ENCODE peak calls at places on chromosomes 16 and 17, in four cellular contexts. E is A549, S is HepG2, L is H1. Q is an unnamed sample.

GRCh38 chr17:19554393-19554792 is 20.7 kb downstream of the SLC47A1 start:
- DNase-seq in S (peak; percentile 34), E (no peak), L (no peak), Q (no peak)

GRCh38 chr16:53511403-53512280 is 8.6 kb upstream of the AKTIP start:
- DNase-seq in L (no peak), E (no peak), S (peak; percentile 98), Q (no peak)

GRCh38 chr16:56286819-56287218 is 95.5 kb downstream of the GNAO1 start:
- DNase-seq in E (no peak), L (no peak), S (no peak), Q (no peak)

GRCh38 chr16:12519986-12520385 is 283.7 kb downstream of the CPPED1 start:
- DNase-seq in S (no peak), E (no peak), L (no peak), Q (no peak)

GRCh38 chr17:29111816-29112499 is 68.2 kb downstream of the MYO18A start:
- DNase-seq in E (peak; percentile 73), L (peak; percentile 95), S (peak; percentile 41), Q (peak; percentile 70)

GRCh38 chr17:2691069-2691871 is 20.3 kb downstream of the CLUH start:
- DNase-seq in E (no peak), L (no peak), S (no peak), Q (no peak)

GRCh38 chr16:50692999-50693781 is at the start of gene NOD2:
- DNase-seq in S (no peak), L (peak; percentile 61), E (peak; percentile 51), Q (peak; percentile 41)

GRCh38 chr16:15672514-15673167 is 22.6 kb downstream of the NDE1 start:
- DNase-seq in S (peak; percentile 100), L (no peak), E (peak; percentile 84), Q (no peak)

GRCh38 chr16:638034-638543 is 2.0 kb upstream of the METTL26 start:
- DNase-seq in S (no peak), L (no peak), E (no peak), Q (no peak)

GRCh38 chr16:60241671-60242070 is 1507.6 kb upstream of the GOT2 start:
- DNase-seq in S (no peak), E (no peak), L (no peak), Q (no peak)

GRCh38 chr16:53219795-53220194 is 165.0 kb downstream of the CHD9 start:
- DNase-seq in S (no peak), L (no peak), E (no peak), Q (no peak)

GRCh38 chr17:57704448-57704847 is 40.7 kb downstream of the CCDC182 start:
- DNase-seq in E (no peak), S (no peak), L (peak; percentile 20), Q (no peak)

GRCh38 chr16:89861648-89862047 is 11.7 kb upstream of the TCF25 start:
- DNase-seq in S (no peak), L (no peak), E (no peak), Q (no peak)

GRCh38 chr16:89859809-89860075 is 13.7 kb upstream of the TCF25 start:
- DNase-seq in S (no peak), L (no peak), E (no peak), Q (no peak)

GRCh38 chr16:89858973-89859808 is 14.2 kb upstream of the TCF25 start:
- DNase-seq in S (no peak), E (no peak), L (no peak), Q (no peak)

GRCh38 chr16:89862732-89863131 is 10.7 kb upstream of the TCF25 start:
- DNase-seq in E (no peak), L (no peak), S (no peak), Q (no peak)

DNA sequence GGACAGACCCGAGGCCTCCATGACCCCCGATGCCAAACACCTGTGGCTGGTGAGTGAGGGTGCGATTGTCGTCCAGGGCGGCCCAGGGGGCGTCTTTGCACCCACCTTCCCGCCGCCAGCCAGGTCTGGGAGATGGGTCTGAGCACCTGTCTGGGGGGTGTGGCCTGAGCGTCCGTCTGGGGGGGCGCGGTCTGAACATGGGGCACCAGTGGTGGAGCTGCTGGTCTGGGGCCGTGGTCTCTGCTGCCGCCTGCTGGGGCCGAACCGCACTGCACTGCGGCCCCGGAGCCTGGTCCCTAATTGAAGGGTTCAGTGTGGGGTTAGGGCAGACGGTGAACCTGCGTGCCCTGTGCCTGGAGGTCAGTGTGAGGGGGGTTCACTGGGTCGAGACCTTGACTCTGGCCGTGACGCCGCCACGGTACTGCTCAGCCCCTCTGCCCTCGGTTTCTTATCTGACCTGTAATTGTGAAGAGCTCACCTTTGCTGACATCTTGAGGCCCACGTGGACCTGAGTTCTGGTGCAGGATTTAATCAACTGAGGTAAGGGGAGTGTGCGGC is 12.6 kb upstream of the TCF25 start:
- DNase-seq in E (peak; percentile 91), L (peak; percentile 97), S (peak; percentile 52), Q (peak; percentile 97)
- TF ChIP-seq PHF8 in E (no peak), L (no peak), S (peak; percentile 39), Q (no peak)

GRCh38 chr17:60149691-60150582 is at the start of gene CA4:
- DNase-seq in S (no peak), L (peak; percentile 74), E (peak; percentile 52), Q (peak; percentile 49)
- TF ChIP-seq PHF8 in S (no peak), L (peak; percentile 18), E (no peak), Q (no peak)

GRCh38 chr17:77119668-77120301 is 21.0 kb upstream of the SEC14L1 start:
- DNase-seq in L (no peak), S (peak; percentile 85), E (no peak), Q (no peak)
- TF ChIP-seq PHF8 in L (no peak), S (no peak), E (no peak), Q (no peak)

DNA sequence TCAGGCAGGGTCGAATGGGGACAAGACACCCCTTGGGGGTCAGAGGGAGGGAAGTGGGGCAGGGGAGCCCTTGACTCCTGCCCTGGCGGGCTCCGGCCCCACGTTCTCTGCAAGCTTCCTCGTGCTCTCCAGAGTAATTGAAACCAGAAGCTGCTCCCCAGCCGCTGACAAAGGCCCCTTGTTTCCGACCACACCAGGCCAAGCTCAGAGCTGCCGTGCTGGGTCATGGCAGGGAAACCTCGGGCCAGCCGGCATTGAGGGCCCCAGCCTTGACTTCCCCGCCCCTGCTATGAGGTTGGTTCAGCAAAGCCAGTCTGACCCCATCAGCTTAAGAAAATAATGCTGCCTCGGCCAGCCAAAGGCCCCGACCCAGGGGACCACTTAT is 43.3 kb downstream of the TIMM22 start:
- DNase-seq in L (no peak), S (peak; percentile 73), E (no peak), Q (no peak)
- TF ChIP-seq PHF8 in L (no peak), S (no peak), E (no peak), Q (no peak)

DNA sequence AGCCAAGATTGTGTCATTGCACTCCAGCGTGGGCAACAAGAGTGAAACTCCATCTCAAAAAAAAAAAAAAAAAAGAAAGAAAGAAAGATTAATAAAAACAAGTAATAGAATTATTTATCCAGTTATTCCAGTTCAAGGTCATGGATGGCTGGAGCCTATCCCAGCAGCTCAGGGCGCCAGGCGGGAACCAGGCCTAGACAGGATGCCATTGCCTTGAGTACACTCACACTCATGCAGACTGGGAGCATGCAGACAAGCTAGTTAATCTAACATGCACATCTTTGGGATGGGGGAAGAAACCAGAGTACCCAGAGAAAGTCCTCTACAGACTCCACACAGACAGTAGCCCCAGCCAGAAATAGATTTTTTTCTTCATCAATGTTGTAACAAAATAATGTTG is 17.9 kb downstream of the PDP2 start:
- DNase-seq in E (no peak), L (no peak), S (no peak), Q (no peak)
- TF ChIP-seq PHF8 in E (no peak), L (no peak), S (no peak), Q (no peak)

DNA sequence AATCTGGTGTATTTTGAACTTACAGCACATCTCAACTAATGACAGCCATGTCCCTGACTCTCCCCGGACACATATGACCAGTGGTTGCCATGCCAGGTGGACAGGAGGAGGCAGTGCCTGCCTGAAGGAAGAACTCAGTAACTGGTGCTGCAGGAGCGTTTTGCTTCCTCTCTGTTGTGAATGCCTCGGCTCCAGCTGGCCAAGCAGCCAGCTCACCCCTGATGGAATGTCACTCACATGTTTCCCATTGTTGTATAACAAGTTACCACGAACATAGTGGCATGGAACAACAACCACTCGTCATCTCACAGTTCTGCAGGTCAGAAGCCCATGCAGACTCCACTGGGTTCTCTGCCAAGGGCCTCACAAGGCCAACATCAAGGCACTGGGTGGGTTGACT is 20.1 kb upstream of the IRF8 start:
- DNase-seq in L (no peak), S (no peak), E (no peak), Q (no peak)
- TF ChIP-seq PHF8 in L (no peak), S (no peak), E (no peak), Q (no peak)

GRCh38 chr16:4263504-4264436 is 9.1 kb downstream of the TFAP4 start:
- DNase-seq in L (peak; percentile 96), E (peak; percentile 43), S (peak; percentile 47), Q (peak; percentile 95)
- TF ChIP-seq PHF8 in L (no peak), E (no peak), S (no peak), Q (no peak)

DNA sequence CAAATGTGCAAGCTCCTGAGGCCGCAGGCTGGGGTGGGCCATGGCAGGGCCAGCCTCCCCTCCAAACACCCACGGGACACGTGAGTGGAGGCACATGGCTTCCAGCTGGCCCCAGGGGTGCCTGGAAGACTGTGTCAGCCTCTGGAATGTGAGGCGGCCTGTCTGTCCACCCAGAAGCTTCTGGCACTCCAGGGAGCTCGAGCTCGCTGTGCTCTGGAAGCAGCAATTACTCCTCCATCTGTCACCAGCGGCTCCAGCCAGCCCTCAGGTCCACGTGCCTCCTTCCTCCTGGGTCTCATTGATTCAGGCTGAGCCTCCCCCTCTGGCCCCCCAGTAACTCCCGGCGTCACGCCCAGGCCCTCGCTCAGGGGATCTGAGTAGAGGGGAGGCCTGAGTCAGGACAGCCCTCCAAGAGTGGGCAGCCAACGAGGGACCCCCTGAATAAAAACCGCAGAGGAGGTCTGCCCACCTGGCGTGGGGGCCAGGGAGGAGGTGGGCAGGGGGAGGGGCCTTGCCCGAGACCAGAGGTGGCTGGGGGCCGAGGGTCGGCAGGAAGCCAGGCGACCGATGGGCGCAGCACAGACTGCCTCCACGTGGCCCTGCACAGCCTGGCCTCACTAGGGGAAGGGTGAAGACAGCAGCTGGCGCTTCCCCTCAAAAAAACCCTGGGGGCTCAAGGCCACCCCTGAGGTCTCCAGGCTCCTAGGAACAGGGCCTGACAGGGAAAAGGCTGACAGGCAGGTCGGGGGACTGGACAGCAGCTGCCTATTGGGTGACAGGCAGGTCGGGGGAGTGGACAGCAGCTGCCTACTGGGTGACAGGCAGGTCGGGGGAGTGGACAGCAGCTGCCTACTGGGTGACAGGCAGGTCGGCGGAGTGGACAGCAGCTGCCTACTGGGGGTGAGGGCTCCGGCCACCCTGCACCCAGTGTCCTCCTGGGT is 11.9 kb downstream of the PIEZO1 start:
- DNase-seq in S (no peak), L (no peak), E (no peak), Q (peak; percentile 84)
- TF ChIP-seq PHF8 in S (no peak), L (no peak), E (no peak), Q (no peak)

Q was measured in K562.